ENCODE peak calls at places on chromosomes 4 and X, in six cellular contexts. X, U, F, J, G and V are unnamed samples.

GRCh38 chrX:40945366-40945713 is 139.9 kb upstream of the USP9X start:
- DNase-seq in X (no peak), U (no peak), F (no peak), J (no peak), G (peak), V (no peak)

GRCh38 chr4:100591156-100591876 is 73.5 kb upstream of the EMCN start:
- DNase-seq in X (no peak), U (no peak), F (no peak), J (no peak), G (peak), V (no peak)

GRCh38 chr4:22237155-22237751 is 278.6 kb downstream of the ADGRA3 start:
- DNase-seq in X (no peak), U (peak), F (peak), J (peak), G (peak), V (peak)

GRCh38 chrX:18877472-18877871 is 106.4 kb downstream of the PHKA2 start:
- DNase-seq in X (no peak), U (no peak), F (no peak), J (no peak), G (peak), V (no peak)

GRCh38 chr4:83024233-83024632 is 10.8 kb upstream of the COPS4 start:
- DNase-seq in X (no peak), U (no peak), F (no peak), J (no peak), G (no peak), V (no peak)

GRCh38 chrX:85851418-85851817 is 195.9 kb downstream of the CHM start:
- DNase-seq in X (no peak), U (peak), F (no peak), J (no peak), G (peak), V (peak)

GRCh38 chr4:55949480-55949802 is 696 bp downstream of the CEP135 start:
- DNase-seq in X (no peak), U (no peak), F (no peak), J (no peak), G (no peak), V (no peak)

GRCh38 chrX:154549766-154550165 is 2.3 kb downstream of the IKBKG start:
- DNase-seq in X (no peak), U (no peak), F (no peak), J (no peak), G (no peak), V (no peak)

GRCh38 chr4:6908397-6909112 is 1.1 kb upstream of the TBC1D14 start:
- DNase-seq in X (no peak), U (no peak), F (no peak), J (no peak), G (no peak), V (no peak)

GRCh38 chr4:64738240-64738639 is 329.0 kb upstream of the TECRL start:
- DNase-seq in X (no peak), U (no peak), F (no peak), J (no peak), G (no peak), V (peak)

GRCh38 chrX:13711141-13711540 is 22.2 kb downstream of the RAB9A start:
- DNase-seq in X (no peak), U (no peak), F (no peak), J (no peak), G (no peak), V (no peak)

GRCh38 chrX:97524997-97525396 is 641.3 kb downstream of the RPA4 start:
- DNase-seq in X (no peak), U (no peak), F (no peak), J (no peak), G (no peak), V (no peak)

GRCh38 chr4:56080384-56080783 is 131.6 kb downstream of the CEP135 start:
- DNase-seq in X (no peak), U (no peak), F (no peak), J (no peak), G (peak), V (no peak)

GRCh38 chr4:89737888-89738287 is 99.1 kb downstream of the SNCA start:
- DNase-seq in X (no peak), U (no peak), F (no peak), J (peak), G (no peak), V (no peak)

GRCh38 chr4:131248314-131248713 is 1900.8 kb upstream of the PCDH10 start:
- DNase-seq in X (no peak), U (no peak), F (no peak), J (no peak), G (no peak), V (no peak)

GRCh38 chr4:87005690-87006461 is 71.1 kb downstream of the AFF1 start:
- DNase-seq in X (no peak), U (no peak), F (peak), J (no peak), G (no peak), V (peak)

GRCh38 chrX:110442631-110443030 is 84.0 kb downstream of the RTL9 start:
- DNase-seq in X (peak), U (peak), F (no peak), J (peak), G (peak), V (peak)

GRCh38 chr4:187294861-187295260 is 571.2 kb upstream of the FAT1 start:
- DNase-seq in X (no peak), U (no peak), F (no peak), J (no peak), G (no peak), V (no peak)

GRCh38 chr4:102431608-102431961 is 69.6 kb upstream of the NFKB1 start:
- DNase-seq in X (no peak), U (no peak), F (no peak), J (no peak), G (no peak), V (no peak)

GRCh38 chr4:176425035-176425434 is 105.3 kb downstream of the SPCS3 start:
- DNase-seq in X (no peak), U (no peak), F (no peak), J (no peak), G (no peak), V (no peak)

GRCh38 chr4:8280876-8281440 is 11.4 kb downstream of the HTRA3 start:
- DNase-seq in X (no peak), U (no peak), F (no peak), J (no peak), G (no peak), V (no peak)

GRCh38 chrX:47091149-47091775 is 13.0 kb downstream of the RGN start:
- DNase-seq in X (no peak), U (no peak), F (no peak), J (no peak), G (no peak), V (peak)

GRCh38 chrX:80173261-80173660 is 158.7 kb downstream of the TBX22 start:
- DNase-seq in X (no peak), U (no peak), F (no peak), J (no peak), G (peak), V (no peak)

GRCh38 chr4:112210777-112211176 is 20.8 kb upstream of the AP1AR start:
- DNase-seq in X (no peak), U (no peak), F (no peak), J (no peak), G (no peak), V (no peak)

GRCh38 chrX:47846070-47846469 is 9.4 kb downstream of the ZNF81 start:
- DNase-seq in X (no peak), U (no peak), F (no peak), J (no peak), G (no peak), V (no peak)

GRCh38 chrX:39309721-39310152 is 508.5 kb downstream of the MID1IP1 start:
- DNase-seq in X (no peak), U (no peak), F (no peak), J (no peak), G (peak), V (no peak)

GRCh38 chr4:6498511-6499240 is 26.3 kb upstream of the PPP2R2C start:
- DNase-seq in X (no peak), U (no peak), F (no peak), J (no peak), G (no peak), V (no peak)

GRCh38 chr4:121072080-121072835 is at the start of gene NDNF:
- DNase-seq in X (no peak), U (peak), F (peak), J (peak), G (peak), V (peak)

GRCh38 chrX:138775501-138775900 is 64.0 kb upstream of the FGF13 start:
- DNase-seq in X (peak), U (no peak), F (no peak), J (no peak), G (peak), V (peak)

GRCh38 chr4:110091426-110091825 is 107.0 kb downstream of the ELOVL6 start:
- DNase-seq in X (no peak), U (no peak), F (no peak), J (no peak), G (no peak), V (no peak)

GRCh38 chrX:17859609-17860178 is 1.4 kb downstream of the RAI2 start:
- DNase-seq in X (no peak), U (peak), F (no peak), J (no peak), G (peak), V (peak)

GRCh38 chr4:185344743-185345538 is 50.8 kb downstream of the LRP2BP start:
- DNase-seq in X (no peak), U (no peak), F (no peak), J (no peak), G (no peak), V (no peak)